ENCODE peak calls at places on chromosome 7, in six cellular contexts. One of them, this sample, is unnamed.

GRCh38 chr7:90248706-90249105 is 3.7 kb downstream of the CFAP69 start:
- DNase-seq in fibroblast of mammary gland: no peak
- DNase-seq in IMR-90: no peak
- DNase-seq in coronary artery: no peak
- DNase-seq in Peyer's patch: no peak
- DNase-seq in body of pancreas: no peak
- DNase-seq in this sample: no peak

GRCh38 chr7:91288208-91288824 is 24.1 kb downstream of the FZD1 start:
- DNase-seq in fibroblast of mammary gland: peak
- DNase-seq in IMR-90: no peak
- DNase-seq in coronary artery: no peak
- DNase-seq in Peyer's patch: peak
- DNase-seq in body of pancreas: peak
- DNase-seq in this sample: no peak

GRCh38 chr7:132437730-132438129 is 138.5 kb downstream of the PLXNA4 start:
- DNase-seq in fibroblast of mammary gland: no peak
- DNase-seq in IMR-90: no peak
- DNase-seq in coronary artery: no peak
- DNase-seq in Peyer's patch: no peak
- DNase-seq in body of pancreas: no peak
- DNase-seq in this sample: no peak

GRCh38 chr7:155835446-155836215 is 23.4 kb upstream of the SHH start:
- DNase-seq in fibroblast of mammary gland: no peak
- DNase-seq in IMR-90: no peak
- DNase-seq in coronary artery: no peak
- DNase-seq in Peyer's patch: peak
- DNase-seq in body of pancreas: no peak
- DNase-seq in this sample: no peak

GRCh38 chr7:116030626-116031276 is at the start of gene TFEC:
- DNase-seq in fibroblast of mammary gland: peak
- DNase-seq in IMR-90: peak
- DNase-seq in coronary artery: no peak
- DNase-seq in Peyer's patch: no peak
- DNase-seq in body of pancreas: no peak
- DNase-seq in this sample: no peak

GRCh38 chr7:2738110-2738509 is 50.1 kb downstream of the AMZ1 start:
- DNase-seq in fibroblast of mammary gland: peak
- DNase-seq in IMR-90: no peak
- DNase-seq in coronary artery: peak
- DNase-seq in Peyer's patch: no peak
- DNase-seq in body of pancreas: peak
- DNase-seq in this sample: no peak

GRCh38 chr7:78576196-78576595 is 777.6 kb downstream of the PHTF2 start:
- DNase-seq in fibroblast of mammary gland: peak
- DNase-seq in IMR-90: peak
- DNase-seq in coronary artery: no peak
- DNase-seq in Peyer's patch: no peak
- DNase-seq in body of pancreas: no peak
- DNase-seq in this sample: no peak

GRCh38 chr7:18873674-18874341 is 243.6 kb downstream of the TWIST1 start:
- DNase-seq in fibroblast of mammary gland: peak
- DNase-seq in IMR-90: peak
- DNase-seq in coronary artery: no peak
- DNase-seq in Peyer's patch: no peak
- DNase-seq in body of pancreas: no peak
- DNase-seq in this sample: no peak

GRCh38 chr7:55021951-55022617 is 3.3 kb downstream of the EGFR start:
- DNase-seq in fibroblast of mammary gland: peak
- DNase-seq in IMR-90: no peak
- DNase-seq in coronary artery: no peak
- DNase-seq in Peyer's patch: no peak
- DNase-seq in body of pancreas: no peak
- DNase-seq in this sample: no peak

GRCh38 chr7:138169441-138169851 is 93.2 kb downstream of the AKR1D1 start:
- DNase-seq in fibroblast of mammary gland: no peak
- DNase-seq in IMR-90: no peak
- DNase-seq in coronary artery: no peak
- DNase-seq in Peyer's patch: no peak
- DNase-seq in body of pancreas: no peak
- DNase-seq in this sample: no peak

GRCh38 chr7:26489404-26489803 is 197.7 kb downstream of the SNX10 start:
- DNase-seq in fibroblast of mammary gland: no peak
- DNase-seq in IMR-90: no peak
- DNase-seq in coronary artery: no peak
- DNase-seq in Peyer's patch: no peak
- DNase-seq in body of pancreas: no peak
- DNase-seq in this sample: no peak

GRCh38 chr7:3201937-3202715 is 98.9 kb upstream of the SDK1 start:
- DNase-seq in fibroblast of mammary gland: no peak
- DNase-seq in IMR-90: no peak
- DNase-seq in coronary artery: peak
- DNase-seq in Peyer's patch: no peak
- DNase-seq in body of pancreas: no peak
- DNase-seq in this sample: no peak

GRCh38 chr7:124754576-124755264 is 10.9 kb downstream of the GPR37 start:
- DNase-seq in fibroblast of mammary gland: no peak
- DNase-seq in IMR-90: no peak
- DNase-seq in coronary artery: no peak
- DNase-seq in Peyer's patch: no peak
- DNase-seq in body of pancreas: no peak
- DNase-seq in this sample: no peak

GRCh38 chr7:135905858-135906257 is 71.3 kb downstream of the MTPN start:
- DNase-seq in fibroblast of mammary gland: no peak
- DNase-seq in IMR-90: no peak
- DNase-seq in coronary artery: no peak
- DNase-seq in Peyer's patch: no peak
- DNase-seq in body of pancreas: no peak
- DNase-seq in this sample: no peak

GRCh38 chr7:16660702-16661464 is 14.9 kb downstream of the BZW2 start:
- DNase-seq in fibroblast of mammary gland: peak
- DNase-seq in IMR-90: peak
- DNase-seq in coronary artery: no peak
- DNase-seq in Peyer's patch: no peak
- DNase-seq in body of pancreas: no peak
- DNase-seq in this sample: no peak

GRCh38 chr7:148031019-148031418 is 559.5 kb upstream of the C7orf33 start:
- DNase-seq in fibroblast of mammary gland: no peak
- DNase-seq in IMR-90: no peak
- DNase-seq in coronary artery: no peak
- DNase-seq in Peyer's patch: no peak
- DNase-seq in body of pancreas: no peak
- DNase-seq in this sample: no peak

GRCh38 chr7:131164025-131164899 is 163.4 kb upstream of the MKLN1 start:
- DNase-seq in fibroblast of mammary gland: peak
- DNase-seq in IMR-90: peak
- DNase-seq in coronary artery: no peak
- DNase-seq in Peyer's patch: no peak
- DNase-seq in body of pancreas: no peak
- DNase-seq in this sample: no peak

GRCh38 chr7:107891619-107892366 is 810 bp downstream of the DLD start:
- DNase-seq in fibroblast of mammary gland: peak
- DNase-seq in IMR-90: peak
- DNase-seq in coronary artery: no peak
- DNase-seq in Peyer's patch: no peak
- DNase-seq in body of pancreas: no peak
- DNase-seq in this sample: no peak

GRCh38 chr7:12690041-12690878 is 2.8 kb downstream of the ARL4A start:
- DNase-seq in fibroblast of mammary gland: no peak
- DNase-seq in IMR-90: no peak
- DNase-seq in coronary artery: no peak
- DNase-seq in Peyer's patch: no peak
- DNase-seq in body of pancreas: no peak
- DNase-seq in this sample: no peak

GRCh38 chr7:7176421-7177043 is 5.8 kb upstream of the C1GALT1 start:
- DNase-seq in fibroblast of mammary gland: peak
- DNase-seq in IMR-90: peak
- DNase-seq in coronary artery: no peak
- DNase-seq in Peyer's patch: no peak
- DNase-seq in body of pancreas: peak
- DNase-seq in this sample: no peak

GRCh38 chr7:110326966-110327365 is 764.0 kb upstream of the LRRN3 start:
- DNase-seq in fibroblast of mammary gland: no peak
- DNase-seq in IMR-90: no peak
- DNase-seq in coronary artery: no peak
- DNase-seq in Peyer's patch: no peak
- DNase-seq in body of pancreas: no peak
- DNase-seq in this sample: no peak

GRCh38 chr7:135943266-135943889 is 33.8 kb downstream of the MTPN start:
- DNase-seq in fibroblast of mammary gland: no peak
- DNase-seq in IMR-90: no peak
- DNase-seq in coronary artery: no peak
- DNase-seq in Peyer's patch: no peak
- DNase-seq in body of pancreas: no peak
- DNase-seq in this sample: no peak

GRCh38 chr7:134686782-134687181 is 40.1 kb downstream of the BPGM start:
- DNase-seq in fibroblast of mammary gland: peak
- DNase-seq in IMR-90: peak
- DNase-seq in coronary artery: no peak
- DNase-seq in Peyer's patch: no peak
- DNase-seq in body of pancreas: no peak
- DNase-seq in this sample: no peak

GRCh38 chr7:91201731-91202130 is 62.5 kb upstream of the FZD1 start:
- DNase-seq in fibroblast of mammary gland: no peak
- DNase-seq in IMR-90: no peak
- DNase-seq in coronary artery: no peak
- DNase-seq in Peyer's patch: no peak
- DNase-seq in body of pancreas: no peak
- DNase-seq in this sample: no peak

GRCh38 chr7:69422473-69423102 is 175.7 kb upstream of the AUTS2 start:
- DNase-seq in fibroblast of mammary gland: no peak
- DNase-seq in IMR-90: no peak
- DNase-seq in coronary artery: no peak
- DNase-seq in Peyer's patch: no peak
- DNase-seq in body of pancreas: no peak
- DNase-seq in this sample: peak

GRCh38 chr7:141320287-141320686 is 230.9 kb upstream of the AGK start:
- DNase-seq in fibroblast of mammary gland: peak
- DNase-seq in IMR-90: no peak
- DNase-seq in coronary artery: no peak
- DNase-seq in Peyer's patch: no peak
- DNase-seq in body of pancreas: no peak
- DNase-seq in this sample: no peak

GRCh38 chr7:14507617-14508016 is 394.9 kb downstream of the DGKB start:
- DNase-seq in fibroblast of mammary gland: peak
- DNase-seq in IMR-90: no peak
- DNase-seq in coronary artery: no peak
- DNase-seq in Peyer's patch: no peak
- DNase-seq in body of pancreas: peak
- DNase-seq in this sample: peak

GRCh38 chr7:5824297-5824610 is 42.8 kb upstream of the RNF216 start:
- DNase-seq in fibroblast of mammary gland: no peak
- DNase-seq in IMR-90: no peak
- DNase-seq in coronary artery: no peak
- DNase-seq in Peyer's patch: no peak
- DNase-seq in body of pancreas: no peak
- DNase-seq in this sample: no peak

GRCh38 chr7:39386718-39387117 is 179.5 kb upstream of the YAE1 start:
- DNase-seq in fibroblast of mammary gland: no peak
- DNase-seq in IMR-90: no peak
- DNase-seq in coronary artery: no peak
- DNase-seq in Peyer's patch: no peak
- DNase-seq in body of pancreas: no peak
- DNase-seq in this sample: no peak
- TF ChIP-seq CTCF in fibroblast of mammary gland: no peak
- TF ChIP-seq CTCF in IMR-90: no peak
- TF ChIP-seq CTCF in coronary artery: no peak
- TF ChIP-seq CTCF in Peyer's patch: no peak
- TF ChIP-seq CTCF in body of pancreas: no peak
- TF ChIP-seq CTCF in this sample: no peak

GRCh38 chr7:24972991-24973390 is 7.0 kb downstream of the OSBPL3 start:
- DNase-seq in fibroblast of mammary gland: peak
- DNase-seq in IMR-90: peak
- DNase-seq in coronary artery: no peak
- DNase-seq in Peyer's patch: no peak
- DNase-seq in body of pancreas: no peak
- DNase-seq in this sample: no peak

GRCh38 chr7:24974026-24974832 is 5.7 kb downstream of the OSBPL3 start:
- DNase-seq in fibroblast of mammary gland: no peak
- DNase-seq in IMR-90: no peak
- DNase-seq in coronary artery: no peak
- DNase-seq in Peyer's patch: no peak
- DNase-seq in body of pancreas: no peak
- DNase-seq in this sample: no peak

GRCh38 chr7:24970676-24971075 is 9.3 kb downstream of the OSBPL3 start:
- DNase-seq in fibroblast of mammary gland: peak
- DNase-seq in IMR-90: no peak
- DNase-seq in coronary artery: no peak
- DNase-seq in Peyer's patch: no peak
- DNase-seq in body of pancreas: no peak
- DNase-seq in this sample: no peak

GRCh38 chr7:24972166-24972477 is 7.9 kb downstream of the OSBPL3 start:
- DNase-seq in fibroblast of mammary gland: no peak
- DNase-seq in IMR-90: no peak
- DNase-seq in coronary artery: no peak
- DNase-seq in Peyer's patch: no peak
- DNase-seq in body of pancreas: no peak
- DNase-seq in this sample: no peak

GRCh38 chr7:24971333-24972165 is 8.4 kb downstream of the OSBPL3 start:
- DNase-seq in fibroblast of mammary gland: peak
- DNase-seq in IMR-90: peak
- DNase-seq in coronary artery: no peak
- DNase-seq in Peyer's patch: no peak
- DNase-seq in body of pancreas: no peak
- DNase-seq in this sample: no peak
- H3K4me3 ChIP-seq in fibroblast of mammary gland: no peak
- H3K4me3 ChIP-seq in IMR-90: no peak
- H3K4me3 ChIP-seq in coronary artery: no peak
- H3K4me3 ChIP-seq in Peyer's patch: no peak
- H3K4me3 ChIP-seq in body of pancreas: no peak
- H3K4me3 ChIP-seq in this sample: no peak

DNA sequence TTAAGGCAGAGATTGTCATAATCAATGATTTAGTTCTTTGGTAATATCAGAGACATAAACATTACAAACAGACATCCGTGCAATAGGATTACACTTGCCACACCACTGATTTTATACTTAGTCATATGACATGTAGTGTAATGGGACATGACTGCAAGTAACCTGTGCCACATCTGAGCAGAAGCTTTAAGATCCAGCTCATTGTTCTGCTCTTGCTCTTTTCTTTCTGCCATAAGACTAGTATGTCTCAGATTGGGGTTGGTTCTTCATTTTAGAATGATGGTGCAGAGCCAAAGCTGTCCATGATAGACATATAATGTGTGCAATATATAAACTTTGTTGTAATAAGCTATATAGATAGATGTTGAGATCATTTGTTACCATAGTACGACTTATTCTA is 119.7 kb upstream of the SEMA3A start:
- DNase-seq in fibroblast of mammary gland: no peak
- DNase-seq in IMR-90: no peak
- DNase-seq in coronary artery: no peak
- DNase-seq in Peyer's patch: no peak
- DNase-seq in body of pancreas: no peak
- DNase-seq in this sample: no peak
- TF ChIP-seq CTCF in fibroblast of mammary gland: no peak
- TF ChIP-seq CTCF in IMR-90: no peak
- TF ChIP-seq CTCF in coronary artery: no peak
- TF ChIP-seq CTCF in Peyer's patch: no peak
- TF ChIP-seq CTCF in body of pancreas: no peak
- TF ChIP-seq CTCF in this sample: no peak

GRCh38 chr7:74165867-74166593 is 8.1 kb upstream of the EIF4H start:
- DNase-seq in fibroblast of mammary gland: no peak
- DNase-seq in IMR-90: no peak
- DNase-seq in coronary artery: no peak
- DNase-seq in Peyer's patch: no peak
- DNase-seq in body of pancreas: no peak
- DNase-seq in this sample: no peak

GRCh38 chr7:74164985-74165456 is 9.1 kb upstream of the EIF4H start:
- DNase-seq in fibroblast of mammary gland: no peak
- DNase-seq in IMR-90: peak
- DNase-seq in coronary artery: no peak
- DNase-seq in Peyer's patch: no peak
- DNase-seq in body of pancreas: peak
- DNase-seq in this sample: no peak
- H3K4me3 ChIP-seq in fibroblast of mammary gland: no peak
- H3K4me3 ChIP-seq in IMR-90: no peak
- H3K4me3 ChIP-seq in coronary artery: no peak
- H3K4me3 ChIP-seq in Peyer's patch: no peak
- H3K4me3 ChIP-seq in body of pancreas: no peak
- H3K4me3 ChIP-seq in this sample: no peak

This sample was measured in LNCaP clone FGC.